ENCODE peak calls at places on chromosomes 2 and 18, in eight cellular contexts. One of them, this sample, is unnamed.
A peak's percentile ranks its signal among the peaks of the same experiment; 100 is the strongest.

GRCh38 chr2:20103514-20103913 is 52.1 kb upstream of the LAPTM4A start:
- DNase-seq in activated CD8-positive, alpha-beta memory T cell treated with anti-CD3 and anti-CD28 coated beads, Interleukin-2, amount 50 U/mL, for 48 hours: no peak
- DNase-seq in thyroid gland: no peak
- DNase-seq in effector memory CD8-positive, alpha-beta T cell: no peak
- DNase-seq in brain microvascular endothelial cell: peak; percentile 25
- DNase-seq in cardiac muscle cell: peak; percentile 27
- DNase-seq in stimulated activated CD8-positive, alpha-beta memory T cell treated with anti-CD3 and anti-CD28 coated beads, Interleukin-4, amount 100 ng/mL, for 1 hour: no peak
- DNase-seq in NCI-H460: no peak
- DNase-seq in this sample: peak; percentile 39

GRCh38 chr2:58688813-58689212 is 447.7 kb upstream of the FANCL start:
- DNase-seq in activated CD8-positive, alpha-beta memory T cell treated with anti-CD3 and anti-CD28 coated beads, Interleukin-2, amount 50 U/mL, for 48 hours: no peak
- DNase-seq in thyroid gland: no peak
- DNase-seq in cardiac muscle cell: no peak
- DNase-seq in NCI-H460: no peak
- DNase-seq in effector memory CD8-positive, alpha-beta T cell: no peak
- DNase-seq in brain microvascular endothelial cell: no peak
- DNase-seq in stimulated activated CD8-positive, alpha-beta memory T cell treated with anti-CD3 and anti-CD28 coated beads, Interleukin-4, amount 100 ng/mL, for 1 hour: no peak
- DNase-seq in this sample: no peak

GRCh38 chr2:1632006-1632348 is 112.3 kb downstream of the PXDN start:
- DNase-seq in effector memory CD8-positive, alpha-beta T cell: no peak
- DNase-seq in brain microvascular endothelial cell: peak; percentile 62
- DNase-seq in stimulated activated CD8-positive, alpha-beta memory T cell treated with anti-CD3 and anti-CD28 coated beads, Interleukin-4, amount 100 ng/mL, for 1 hour: no peak
- DNase-seq in activated CD8-positive, alpha-beta memory T cell treated with anti-CD3 and anti-CD28 coated beads, Interleukin-2, amount 50 U/mL, for 48 hours: no peak
- DNase-seq in thyroid gland: no peak
- DNase-seq in cardiac muscle cell: no peak
- DNase-seq in NCI-H460: no peak
- DNase-seq in this sample: no peak

GRCh38 chr2:85852979-85853498 is 35.8 kb downstream of the ST3GAL5 start:
- DNase-seq in cardiac muscle cell: no peak
- DNase-seq in NCI-H460: no peak
- DNase-seq in brain microvascular endothelial cell: no peak
- DNase-seq in activated CD8-positive, alpha-beta memory T cell treated with anti-CD3 and anti-CD28 coated beads, Interleukin-2, amount 50 U/mL, for 48 hours: peak; percentile 77
- DNase-seq in effector memory CD8-positive, alpha-beta T cell: peak; percentile 82
- DNase-seq in thyroid gland: peak; percentile 27
- DNase-seq in stimulated activated CD8-positive, alpha-beta memory T cell treated with anti-CD3 and anti-CD28 coated beads, Interleukin-4, amount 100 ng/mL, for 1 hour: peak; percentile 48
- DNase-seq in this sample: no peak

GRCh38 chr2:106990307-106990706 is 104.3 kb upstream of the ST6GAL2 start:
- DNase-seq in cardiac muscle cell: no peak
- DNase-seq in brain microvascular endothelial cell: peak; percentile 98
- DNase-seq in NCI-H460: no peak
- DNase-seq in effector memory CD8-positive, alpha-beta T cell: no peak
- DNase-seq in thyroid gland: no peak
- DNase-seq in stimulated activated CD8-positive, alpha-beta memory T cell treated with anti-CD3 and anti-CD28 coated beads, Interleukin-4, amount 100 ng/mL, for 1 hour: no peak
- DNase-seq in activated CD8-positive, alpha-beta memory T cell treated with anti-CD3 and anti-CD28 coated beads, Interleukin-2, amount 50 U/mL, for 48 hours: no peak
- DNase-seq in this sample: no peak

GRCh38 chr2:101869527-101869926 is 122.2 kb upstream of the IL1R2 start:
- DNase-seq in thyroid gland: no peak
- DNase-seq in effector memory CD8-positive, alpha-beta T cell: no peak
- DNase-seq in brain microvascular endothelial cell: no peak
- DNase-seq in stimulated activated CD8-positive, alpha-beta memory T cell treated with anti-CD3 and anti-CD28 coated beads, Interleukin-4, amount 100 ng/mL, for 1 hour: no peak
- DNase-seq in activated CD8-positive, alpha-beta memory T cell treated with anti-CD3 and anti-CD28 coated beads, Interleukin-2, amount 50 U/mL, for 48 hours: no peak
- DNase-seq in cardiac muscle cell: no peak
- DNase-seq in NCI-H460: no peak
- DNase-seq in this sample: no peak

GRCh38 chr2:234368861-234369261 is 128.0 kb downstream of the ARL4C start:
- DNase-seq in effector memory CD8-positive, alpha-beta T cell: peak; percentile 29
- DNase-seq in NCI-H460: no peak
- DNase-seq in cardiac muscle cell: no peak
- DNase-seq in activated CD8-positive, alpha-beta memory T cell treated with anti-CD3 and anti-CD28 coated beads, Interleukin-2, amount 50 U/mL, for 48 hours: no peak
- DNase-seq in thyroid gland: peak; percentile 20
- DNase-seq in brain microvascular endothelial cell: no peak
- DNase-seq in stimulated activated CD8-positive, alpha-beta memory T cell treated with anti-CD3 and anti-CD28 coated beads, Interleukin-4, amount 100 ng/mL, for 1 hour: peak; percentile 27
- DNase-seq in this sample: peak; percentile 94

GRCh38 chr2:241017228-241017940 is 19.0 kb downstream of the SNED1 start:
- DNase-seq in brain microvascular endothelial cell: no peak
- DNase-seq in thyroid gland: no peak
- DNase-seq in activated CD8-positive, alpha-beta memory T cell treated with anti-CD3 and anti-CD28 coated beads, Interleukin-2, amount 50 U/mL, for 48 hours: peak; percentile 34
- DNase-seq in stimulated activated CD8-positive, alpha-beta memory T cell treated with anti-CD3 and anti-CD28 coated beads, Interleukin-4, amount 100 ng/mL, for 1 hour: no peak
- DNase-seq in effector memory CD8-positive, alpha-beta T cell: no peak
- DNase-seq in cardiac muscle cell: no peak
- DNase-seq in NCI-H460: no peak
- DNase-seq in this sample: no peak

GRCh38 chr2:114807666-114808065 is 365.2 kb downstream of the DPP10 start:
- DNase-seq in thyroid gland: no peak
- DNase-seq in effector memory CD8-positive, alpha-beta T cell: no peak
- DNase-seq in NCI-H460: no peak
- DNase-seq in stimulated activated CD8-positive, alpha-beta memory T cell treated with anti-CD3 and anti-CD28 coated beads, Interleukin-4, amount 100 ng/mL, for 1 hour: no peak
- DNase-seq in activated CD8-positive, alpha-beta memory T cell treated with anti-CD3 and anti-CD28 coated beads, Interleukin-2, amount 50 U/mL, for 48 hours: no peak
- DNase-seq in cardiac muscle cell: no peak
- DNase-seq in brain microvascular endothelial cell: no peak
- DNase-seq in this sample: no peak

GRCh38 chr2:38600242-38600891 is 2.4 kb downstream of the HNRNPLL start:
- DNase-seq in thyroid gland: no peak
- DNase-seq in NCI-H460: no peak
- DNase-seq in brain microvascular endothelial cell: no peak
- DNase-seq in cardiac muscle cell: peak; percentile 18
- DNase-seq in stimulated activated CD8-positive, alpha-beta memory T cell treated with anti-CD3 and anti-CD28 coated beads, Interleukin-4, amount 100 ng/mL, for 1 hour: no peak
- DNase-seq in effector memory CD8-positive, alpha-beta T cell: no peak
- DNase-seq in activated CD8-positive, alpha-beta memory T cell treated with anti-CD3 and anti-CD28 coated beads, Interleukin-2, amount 50 U/mL, for 48 hours: no peak
- DNase-seq in this sample: no peak

GRCh38 chr18:59459352-59460059 is 100.4 kb upstream of the LMAN1 start:
- DNase-seq in NCI-H460: no peak
- DNase-seq in effector memory CD8-positive, alpha-beta T cell: no peak
- DNase-seq in thyroid gland: no peak
- DNase-seq in brain microvascular endothelial cell: no peak
- DNase-seq in cardiac muscle cell: peak; percentile 52
- DNase-seq in activated CD8-positive, alpha-beta memory T cell treated with anti-CD3 and anti-CD28 coated beads, Interleukin-2, amount 50 U/mL, for 48 hours: no peak
- DNase-seq in stimulated activated CD8-positive, alpha-beta memory T cell treated with anti-CD3 and anti-CD28 coated beads, Interleukin-4, amount 100 ng/mL, for 1 hour: no peak
- DNase-seq in this sample: peak; percentile 17

GRCh38 chr18:70376137-70376913 is 87.5 kb downstream of the SOCS6 start:
- DNase-seq in stimulated activated CD8-positive, alpha-beta memory T cell treated with anti-CD3 and anti-CD28 coated beads, Interleukin-4, amount 100 ng/mL, for 1 hour: no peak
- DNase-seq in NCI-H460: no peak
- DNase-seq in effector memory CD8-positive, alpha-beta T cell: no peak
- DNase-seq in cardiac muscle cell: no peak
- DNase-seq in thyroid gland: no peak
- DNase-seq in activated CD8-positive, alpha-beta memory T cell treated with anti-CD3 and anti-CD28 coated beads, Interleukin-2, amount 50 U/mL, for 48 hours: no peak
- DNase-seq in brain microvascular endothelial cell: no peak
- DNase-seq in this sample: no peak

GRCh38 chr2:101160454-101160853 is 9.3 kb upstream of the TBC1D8 start:
- DNase-seq in effector memory CD8-positive, alpha-beta T cell: no peak
- DNase-seq in stimulated activated CD8-positive, alpha-beta memory T cell treated with anti-CD3 and anti-CD28 coated beads, Interleukin-4, amount 100 ng/mL, for 1 hour: no peak
- DNase-seq in NCI-H460: no peak
- DNase-seq in activated CD8-positive, alpha-beta memory T cell treated with anti-CD3 and anti-CD28 coated beads, Interleukin-2, amount 50 U/mL, for 48 hours: no peak
- DNase-seq in brain microvascular endothelial cell: no peak
- DNase-seq in thyroid gland: no peak
- DNase-seq in cardiac muscle cell: no peak
- DNase-seq in this sample: no peak

GRCh38 chr2:68755071-68755470 is 20.5 kb downstream of the ARHGAP25 start:
- DNase-seq in effector memory CD8-positive, alpha-beta T cell: no peak
- DNase-seq in stimulated activated CD8-positive, alpha-beta memory T cell treated with anti-CD3 and anti-CD28 coated beads, Interleukin-4, amount 100 ng/mL, for 1 hour: no peak
- DNase-seq in cardiac muscle cell: no peak
- DNase-seq in brain microvascular endothelial cell: no peak
- DNase-seq in activated CD8-positive, alpha-beta memory T cell treated with anti-CD3 and anti-CD28 coated beads, Interleukin-2, amount 50 U/mL, for 48 hours: no peak
- DNase-seq in NCI-H460: no peak
- DNase-seq in thyroid gland: no peak
- DNase-seq in this sample: no peak

GRCh38 chr2:223079925-223080324 is 27.9 kb downstream of the KCNE4 start:
- DNase-seq in cardiac muscle cell: no peak
- DNase-seq in brain microvascular endothelial cell: no peak
- DNase-seq in activated CD8-positive, alpha-beta memory T cell treated with anti-CD3 and anti-CD28 coated beads, Interleukin-2, amount 50 U/mL, for 48 hours: no peak
- DNase-seq in stimulated activated CD8-positive, alpha-beta memory T cell treated with anti-CD3 and anti-CD28 coated beads, Interleukin-4, amount 100 ng/mL, for 1 hour: no peak
- DNase-seq in thyroid gland: no peak
- DNase-seq in NCI-H460: no peak
- DNase-seq in effector memory CD8-positive, alpha-beta T cell: no peak
- DNase-seq in this sample: no peak